ENCODE peak calls at places on chromosomes 12 and 14, in seven cellular contexts. X is thyroid gland, E is neural progenitor cell, V is BJ, K is gastrocnemius medialis, P is AG09309, J is cardiac fibroblast. R is an unnamed sample.
A peak's percentile ranks its signal among the peaks of the same experiment; 100 is the strongest.

GRCh38 chr12:75905975-75906374 is 125.6 kb downstream of the PHLDA1 start:
- DNase-seq in X (no peak), E (no peak), V (no peak), K (no peak), P (no peak), J (no peak), R (no peak)

GRCh38 chr12:99746538-99746937 is 99.0 kb downstream of the GARIN6 start:
- DNase-seq in X (no peak), E (peak; percentile 31), V (no peak), K (no peak), P (no peak), J (no peak), R (no peak)

GRCh38 chr12:23376238-23376637 is 573.2 kb downstream of the SOX5 start:
- DNase-seq in X (no peak), E (peak; percentile 11), V (no peak), K (no peak), P (no peak), J (no peak), R (no peak)

GRCh38 chr12:55736780-55737580 is 5.9 kb upstream of the GDF11 start:
- DNase-seq in X (peak; percentile 79), E (peak; percentile 81), V (no peak), K (no peak), P (no peak), J (peak; percentile 82), R (peak; percentile 75)

GRCh38 chr12:131673519-131674265 is 37.2 kb upstream of the SFSWAP start:
- DNase-seq in X (no peak), E (no peak), V (no peak), K (no peak), P (no peak), J (no peak), R (peak; percentile 6)

GRCh38 chr12:50933459-50934124 is 18.8 kb upstream of the HIGD1C start:
- DNase-seq in X (no peak), E (no peak), V (no peak), K (no peak), P (no peak), J (peak; percentile 47), R (peak; percentile 23)

GRCh38 chr14:92511472-92512247 is 1.9 kb upstream of the RIN3 start:
- DNase-seq in X (no peak), E (no peak), V (peak; percentile 84), K (no peak), P (peak; percentile 91), J (peak; percentile 92), R (peak; percentile 92)

GRCh38 chr12:6135071-6135470 is 10.6 kb upstream of the VWF start:
- DNase-seq in X (no peak), E (no peak), V (no peak), K (no peak), P (no peak), J (peak; percentile 79), R (peak; percentile 85)

GRCh38 chr12:53078425-53079225 is 565 bp downstream of the SPRYD3 start:
- DNase-seq in X (no peak), E (no peak), V (no peak), K (no peak), P (no peak), J (no peak), R (peak; percentile 46)

GRCh38 chr14:94636744-94637412 is 24.7 kb downstream of the SERPINA3 start:
- DNase-seq in X (no peak), E (peak; percentile 12), V (no peak), K (no peak), P (no peak), J (peak; percentile 18), R (peak; percentile 4)

GRCh38 chr14:92670177-92670576 is 78.2 kb downstream of the LGMN start:
- DNase-seq in X (no peak), E (no peak), V (peak; percentile 75), K (no peak), P (peak; percentile 86), J (peak; percentile 81), R (peak; percentile 93)

GRCh38 chr12:68957273-68957672 is 24.3 kb upstream of the CPM start:
- DNase-seq in X (no peak), E (no peak), V (no peak), K (no peak), P (no peak), J (peak; percentile 49), R (peak; percentile 62)

GRCh38 chr12:115740586-115741155 is 536.8 kb downstream of the MED13L start:
- DNase-seq in X (no peak), E (no peak), V (no peak), K (no peak), P (no peak), J (no peak), R (no peak)

GRCh38 chr14:53915364-53916014 is 41.1 kb downstream of the BMP4 start:
- DNase-seq in X (no peak), E (no peak), V (no peak), K (no peak), P (no peak), J (peak; percentile 34), R (no peak)

GRCh38 chr12:125068391-125068790 is 3.2 kb downstream of the AACS start:
- DNase-seq in X (no peak), E (no peak), V (no peak), K (no peak), P (no peak), J (no peak), R (no peak)

GRCh38 chr12:20950248-20950647 is 139.7 kb downstream of the SLCO1B3 start:
- DNase-seq in X (no peak), E (peak; percentile 21), V (no peak), K (no peak), P (no peak), J (peak; percentile 16), R (peak; percentile 15)

GRCh38 chr14:33062881-33063280 is 124.2 kb downstream of the NPAS3 start:
- DNase-seq in X (no peak), E (no peak), V (no peak), K (no peak), P (no peak), J (peak; percentile 7), R (peak; percentile 10)

GRCh38 chr14:50954811-50955372 is 10.6 kb upstream of the PYGL start:
- DNase-seq in X (no peak), E (peak; percentile 30), V (no peak), K (no peak), P (no peak), J (peak; percentile 79), R (peak; percentile 83)

GRCh38 chr14:89422952-89423345 is 5.9 kb upstream of the FOXN3 start:
- DNase-seq in X (no peak), E (no peak), V (no peak), K (no peak), P (no peak), J (no peak), R (no peak)

GRCh38 chr12:93468008-93468371 is 676 bp downstream of the MRPL42 start:
- DNase-seq in X (no peak), E (no peak), V (no peak), K (no peak), P (no peak), J (no peak), R (no peak)
- H3K4me3 ChIP-seq in X (peak overlapping the region; percentile 76), E (peak overlapping the region; percentile 92), V (peak overlapping the region; percentile 58), K (peak overlapping the region; percentile 92), P (peak overlapping the region; percentile 78), J (peak overlapping the region; percentile 89), R (peak overlapping the region; percentile 90)

DNA sequence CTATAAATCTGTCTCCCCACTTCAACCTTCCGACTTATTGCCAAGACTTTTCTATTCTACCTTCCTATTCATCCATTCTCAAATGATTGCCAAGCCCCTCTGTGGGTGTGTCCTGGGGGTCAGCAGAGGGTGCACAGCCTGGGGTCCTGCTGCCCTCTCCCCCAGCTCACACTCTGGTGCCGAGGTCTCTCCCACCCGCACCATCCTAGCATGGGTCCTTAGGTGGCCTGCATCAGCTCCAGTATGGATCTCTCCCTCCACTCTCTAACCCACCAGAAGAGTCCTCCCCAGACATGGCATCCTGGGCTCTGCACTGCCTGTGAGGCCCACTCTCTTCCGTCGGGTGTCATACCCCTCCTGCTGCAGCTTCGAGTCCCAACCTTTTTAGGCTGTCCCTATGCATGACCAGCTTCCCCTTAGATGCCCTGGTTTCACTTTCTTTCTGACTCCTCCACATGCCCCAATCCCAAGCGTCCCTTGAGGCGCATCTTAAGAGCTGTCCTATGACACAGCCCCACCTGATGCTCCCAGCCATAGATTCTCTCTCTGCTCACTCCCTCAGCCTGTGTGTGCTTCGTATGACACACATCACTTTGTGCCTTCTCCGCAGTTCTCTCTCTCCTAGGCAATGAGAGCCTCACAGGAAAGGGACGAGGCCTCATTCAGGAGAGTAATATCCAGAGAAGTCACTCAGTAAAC is 43.9 kb downstream of the GIT2 start:
- DNase-seq in X (no peak), E (no peak), V (no peak), K (no peak), P (no peak), J (no peak), R (no peak)
- TF ChIP-seq CTCF in X (no peak), E (no peak), V (no peak), K (no peak), P (no peak), J (no peak), R (no peak)

GRCh38 chr12:49092816-49093406 is 1.7 kb downstream of the DHH start:
- DNase-seq in X (no peak), E (no peak), V (no peak), K (no peak), P (no peak), J (no peak), R (no peak)

GRCh38 chr12:49092086-49092815 is 2.4 kb downstream of the DHH start:
- DNase-seq in X (peak; percentile 26), E (peak; percentile 90), V (no peak), K (no peak), P (no peak), J (peak; percentile 48), R (no peak)

GRCh38 chr12:49089831-49090773 is 4.5 kb downstream of the DHH start:
- DNase-seq in X (no peak), E (peak; percentile 74), V (no peak), K (no peak), P (no peak), J (peak; percentile 58), R (peak; percentile 54)

GRCh38 chr12:49091836-49092085 is 2.8 kb downstream of the DHH start:
- DNase-seq in X (no peak), E (no peak), V (no peak), K (no peak), P (no peak), J (no peak), R (no peak)

DNA sequence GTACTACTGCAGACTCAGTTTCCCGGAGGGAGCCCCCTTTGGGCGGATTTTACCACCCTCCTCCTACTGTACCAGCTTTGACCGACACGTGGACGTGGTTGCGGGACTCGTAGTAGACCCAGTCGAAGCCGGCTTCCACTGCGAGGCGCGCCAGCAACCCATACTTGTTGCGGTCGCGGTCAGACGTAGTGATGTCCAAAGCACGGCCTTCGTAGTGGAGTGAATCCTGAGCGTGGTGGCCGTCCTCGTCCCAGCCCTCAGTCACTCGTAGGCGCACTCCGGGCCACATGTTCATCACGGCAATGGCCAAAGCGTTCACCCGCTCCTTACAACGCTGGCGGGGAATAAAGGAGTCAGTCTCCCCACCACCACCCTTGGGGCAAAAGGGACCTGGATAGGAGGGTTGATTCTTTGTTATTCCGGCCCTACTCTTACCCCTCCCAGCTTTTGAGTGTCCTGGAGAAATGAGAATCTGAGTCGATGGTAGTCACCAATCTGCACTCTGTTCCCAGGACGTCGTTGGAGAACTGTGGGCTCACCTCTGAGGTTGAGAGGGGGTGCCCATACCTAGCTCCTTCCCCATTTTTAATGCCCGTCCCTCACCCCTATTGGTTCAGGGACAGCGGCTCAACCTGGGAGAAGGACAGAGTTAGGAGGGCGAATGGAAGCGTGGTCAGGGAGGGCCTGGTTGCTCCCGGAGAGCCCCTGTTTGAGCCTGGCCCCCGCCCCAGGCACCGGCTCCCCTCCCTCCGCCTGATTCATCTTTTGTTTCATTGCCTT is 3.4 kb downstream of the DHH start:
- DNase-seq in X (no peak), E (peak; percentile 38), V (no peak), K (no peak), P (no peak), J (no peak), R (no peak)
- H3K4me3 ChIP-seq in X (no peak overlapping the region), E (peak overlapping the region; percentile 45), V (no peak overlapping the region), K (peak overlapping the region; percentile 28), P (no peak overlapping the region), J (no peak overlapping the region), R (no peak overlapping the region)

GRCh38 chr12:121399391-121400331 is at the start of gene RNF34:
- DNase-seq in X (peak; percentile 99), E (peak; percentile 100), V (peak; percentile 83), K (peak; percentile 99), P (peak; percentile 85), J (peak; percentile 98), R (peak; percentile 97)
- TF ChIP-seq CTCF in X (no peak), E (no peak), V (no peak), K (no peak), P (no peak), J (no peak), R (no peak)

R was measured in fibroblast of the aortic adventitia.